ENCODE peak calls at places on chromosomes 6 and 20, in four cellular contexts. One of them, this sample, is unnamed.

GRCh38 chr6:136323431-136324112 is 33.9 kb upstream of the BCLAF1 start:
- DNase-seq in neural crest cell: no peak
- DNase-seq in uterus: peak
- DNase-seq in OCI-LY7: no peak
- DNase-seq in this sample: no peak

GRCh38 chr6:132118144-132118543 is 167.0 kb upstream of the CCN2 start:
- DNase-seq in neural crest cell: no peak
- DNase-seq in uterus: no peak
- DNase-seq in OCI-LY7: no peak
- DNase-seq in this sample: no peak

GRCh38 chr6:15341311-15341710 is 95.4 kb downstream of the JARID2 start:
- DNase-seq in neural crest cell: no peak
- DNase-seq in uterus: no peak
- DNase-seq in OCI-LY7: no peak
- DNase-seq in this sample: no peak

GRCh38 chr6:56570434-56571359 is 72.0 kb downstream of the DST start:
- DNase-seq in neural crest cell: no peak
- DNase-seq in uterus: no peak
- DNase-seq in OCI-LY7: peak
- DNase-seq in this sample: no peak

GRCh38 chr20:2585811-2586210 is 49.4 kb downstream of the TMC2 start:
- DNase-seq in neural crest cell: no peak
- DNase-seq in uterus: no peak
- DNase-seq in OCI-LY7: no peak
- DNase-seq in this sample: no peak

GRCh38 chr6:79801362-79801761 is 146.0 kb downstream of the ELOVL4 start:
- DNase-seq in neural crest cell: no peak
- DNase-seq in uterus: no peak
- DNase-seq in OCI-LY7: no peak
- DNase-seq in this sample: no peak

GRCh38 chr6:79404677-79405076 is 132.6 kb downstream of the LCA5 start:
- DNase-seq in neural crest cell: no peak
- DNase-seq in uterus: no peak
- DNase-seq in OCI-LY7: no peak
- DNase-seq in this sample: no peak

GRCh38 chr20:45782890-45783289 is 8.8 kb downstream of the WFDC3 start:
- DNase-seq in neural crest cell: no peak
- DNase-seq in uterus: no peak
- DNase-seq in OCI-LY7: no peak
- DNase-seq in this sample: no peak

GRCh38 chr6:7150381-7151064 is 42.8 kb downstream of the RREB1 start:
- DNase-seq in neural crest cell: no peak
- DNase-seq in uterus: no peak
- DNase-seq in OCI-LY7: no peak
- DNase-seq in this sample: no peak

GRCh38 chr20:401682-402495 is 6.2 kb upstream of the RBCK1 start:
- DNase-seq in neural crest cell: no peak
- DNase-seq in uterus: no peak
- DNase-seq in OCI-LY7: peak
- DNase-seq in this sample: no peak

GRCh38 chr20:49595811-49596545 is 28.0 kb upstream of the PTGIS start:
- DNase-seq in neural crest cell: no peak
- DNase-seq in uterus: peak
- DNase-seq in OCI-LY7: no peak
- DNase-seq in this sample: no peak

GRCh38 chr6:43702522-43703440 is 15.2 kb upstream of the MRPS18A start:
- DNase-seq in neural crest cell: peak
- DNase-seq in uterus: peak
- DNase-seq in OCI-LY7: peak
- DNase-seq in this sample: peak

GRCh38 chr6:167044696-167045095 is 45.5 kb downstream of the CEP43 start:
- DNase-seq in neural crest cell: no peak
- DNase-seq in uterus: no peak
- DNase-seq in OCI-LY7: no peak
- DNase-seq in this sample: no peak
- TF ChIP-seq CTCF in neural crest cell: no peak
- TF ChIP-seq CTCF in uterus: no peak
- TF ChIP-seq CTCF in OCI-LY7: no peak
- TF ChIP-seq CTCF in this sample: no peak

DNA sequence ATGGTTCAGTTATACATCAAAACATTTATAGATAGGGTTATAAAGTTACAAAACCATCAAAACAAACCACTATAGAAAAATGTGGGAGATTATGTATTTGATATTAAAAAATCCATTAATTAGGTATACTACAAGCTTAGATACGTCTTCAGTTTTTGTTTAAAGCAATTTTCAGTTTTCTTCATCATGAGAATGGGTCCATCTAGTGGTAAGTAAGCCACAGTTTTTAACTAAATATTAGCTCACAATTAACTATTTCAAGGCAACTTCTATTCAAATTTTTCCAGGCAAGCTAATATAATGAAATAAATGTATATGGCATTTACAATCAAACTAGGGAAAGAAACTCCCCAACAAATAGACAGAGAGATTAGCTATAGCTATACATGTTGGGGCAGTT is 44.4 kb downstream of the RNGTT start:
- DNase-seq in neural crest cell: no peak
- DNase-seq in uterus: no peak
- DNase-seq in OCI-LY7: peak
- DNase-seq in this sample: no peak
- TF ChIP-seq CTCF in neural crest cell: peak
- TF ChIP-seq CTCF in uterus: no peak
- TF ChIP-seq CTCF in OCI-LY7: peak
- TF ChIP-seq CTCF in this sample: no peak

GRCh38 chr20:57526067-57526884 is 1.3 kb upstream of the CTCFL start:
- DNase-seq in neural crest cell: no peak
- DNase-seq in uterus: no peak
- DNase-seq in OCI-LY7: peak
- DNase-seq in this sample: no peak
- TF ChIP-seq CTCF in neural crest cell: no peak
- TF ChIP-seq CTCF in uterus: peak
- TF ChIP-seq CTCF in OCI-LY7: peak
- TF ChIP-seq CTCF in this sample: no peak

GRCh38 chr20:34706912-34707784 is 3.0 kb downstream of the TP53INP2 start:
- DNase-seq in neural crest cell: no peak
- DNase-seq in uterus: no peak
- DNase-seq in OCI-LY7: no peak
- DNase-seq in this sample: no peak
- TF ChIP-seq CTCF in neural crest cell: no peak
- TF ChIP-seq CTCF in uterus: no peak
- TF ChIP-seq CTCF in OCI-LY7: no peak
- TF ChIP-seq CTCF in this sample: no peak

DNA sequence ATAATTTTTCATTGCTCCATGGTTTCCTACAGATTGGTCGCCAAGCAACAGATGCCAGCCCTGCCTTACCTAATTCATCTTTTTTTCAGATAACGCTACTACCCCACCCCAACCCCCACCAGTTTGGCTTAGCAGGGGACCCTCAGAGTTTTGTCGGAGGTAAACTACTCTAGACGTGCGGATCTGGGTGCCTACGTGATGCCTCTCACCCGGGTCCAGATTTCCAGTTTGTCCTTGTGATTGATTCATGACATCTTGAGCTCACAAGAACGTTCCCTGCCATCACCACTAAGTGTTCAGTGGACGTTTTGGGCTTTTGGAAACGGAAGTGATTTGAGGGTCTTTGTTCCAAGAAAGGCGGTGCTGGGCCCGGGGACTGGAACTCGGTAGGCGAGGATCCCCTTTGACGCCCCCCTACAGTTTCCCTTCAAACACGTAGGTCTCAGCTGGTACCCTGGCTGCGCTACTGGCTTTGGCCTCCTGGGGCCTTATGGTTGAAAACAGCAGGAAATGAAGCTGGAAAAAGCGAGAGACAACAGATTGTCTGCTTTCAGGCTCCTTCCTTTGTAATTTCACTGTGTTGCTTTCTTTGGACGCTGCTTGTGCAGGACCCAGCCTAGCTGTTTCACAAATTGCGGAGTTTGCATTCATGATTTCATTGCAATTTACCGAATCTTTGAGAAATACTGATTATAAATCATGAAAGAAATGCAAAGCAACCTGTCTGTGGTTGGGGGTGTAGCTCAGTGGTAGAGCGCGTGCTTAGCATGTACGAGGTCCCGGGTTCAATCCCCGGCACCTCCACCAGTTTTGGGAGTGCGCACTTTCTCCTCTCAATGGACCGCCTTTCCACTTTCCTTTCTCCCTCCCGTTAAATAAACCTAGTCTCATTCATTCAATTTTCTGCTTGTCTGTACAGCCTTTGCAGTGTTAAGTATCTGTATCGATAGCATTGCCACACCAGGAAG is 81.0 kb downstream of the GPX5 start:
- DNase-seq in neural crest cell: peak
- DNase-seq in uterus: no peak
- DNase-seq in OCI-LY7: peak
- DNase-seq in this sample: no peak
- TF ChIP-seq CTCF in neural crest cell: peak
- TF ChIP-seq CTCF in uterus: no peak
- TF ChIP-seq CTCF in OCI-LY7: peak
- TF ChIP-seq CTCF in this sample: no peak

GRCh38 chr6:46983007-46983411 is 59.1 kb downstream of the ADGRF1 start:
- DNase-seq in neural crest cell: no peak
- DNase-seq in uterus: no peak
- DNase-seq in OCI-LY7: no peak
- DNase-seq in this sample: no peak
- TF ChIP-seq CTCF in neural crest cell: no peak
- TF ChIP-seq CTCF in uterus: no peak
- TF ChIP-seq CTCF in OCI-LY7: no peak
- TF ChIP-seq CTCF in this sample: no peak

DNA sequence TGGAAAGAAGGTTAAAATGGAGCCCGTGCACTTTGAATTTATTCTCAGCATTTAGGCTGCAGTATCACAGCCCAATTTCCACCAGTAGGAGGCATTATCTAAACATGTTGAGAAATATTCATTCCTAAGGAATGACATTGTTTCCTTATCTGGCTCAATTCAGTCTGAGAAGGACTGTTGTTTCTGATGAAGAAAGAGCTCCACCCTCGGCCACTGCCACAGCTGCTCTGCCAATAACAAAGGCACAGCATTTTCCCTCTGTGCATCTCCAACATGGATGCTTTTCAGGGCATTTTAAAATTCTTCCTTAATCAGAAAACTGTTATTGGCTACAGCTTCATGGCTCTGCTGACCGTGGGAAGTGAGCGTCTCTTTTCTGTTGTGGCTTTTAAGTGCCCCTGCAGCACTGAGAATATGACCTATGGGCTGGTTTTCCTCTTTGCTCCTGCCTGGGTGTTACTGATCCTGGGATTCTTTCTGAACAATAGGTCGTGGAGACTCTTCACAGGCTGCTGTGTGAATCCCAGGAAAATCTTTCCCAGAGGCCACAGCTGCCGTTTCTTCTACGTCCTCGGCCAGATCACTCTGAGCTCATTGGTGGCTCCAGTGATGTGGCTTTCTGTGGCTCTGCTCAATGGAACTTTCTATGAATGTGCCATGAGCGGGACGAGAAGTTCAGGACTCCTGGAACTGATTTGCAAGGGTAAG is at the start of gene CALHM5:
- DNase-seq in neural crest cell: no peak
- DNase-seq in uterus: peak
- DNase-seq in OCI-LY7: no peak
- DNase-seq in this sample: peak
- TF ChIP-seq CTCF in neural crest cell: peak
- TF ChIP-seq CTCF in uterus: peak
- TF ChIP-seq CTCF in OCI-LY7: peak
- TF ChIP-seq CTCF in this sample: peak

GRCh38 chr6:159311618-159312017 is 142.4 kb downstream of the FNDC1 start:
- DNase-seq in neural crest cell: no peak
- DNase-seq in uterus: no peak
- DNase-seq in OCI-LY7: peak
- DNase-seq in this sample: no peak
- TF ChIP-seq CTCF in neural crest cell: no peak
- TF ChIP-seq CTCF in uterus: no peak
- TF ChIP-seq CTCF in OCI-LY7: peak
- TF ChIP-seq CTCF in this sample: no peak

GRCh38 chr6:9554351-9554750 is 860.5 kb downstream of the TFAP2A start:
- DNase-seq in neural crest cell: no peak
- DNase-seq in uterus: no peak
- DNase-seq in OCI-LY7: no peak
- DNase-seq in this sample: no peak
- TF ChIP-seq CTCF in neural crest cell: no peak
- TF ChIP-seq CTCF in uterus: no peak
- TF ChIP-seq CTCF in OCI-LY7: no peak
- TF ChIP-seq CTCF in this sample: no peak

GRCh38 chr6:52063584-52064400 is 23.6 kb downstream of the PKHD1 start:
- DNase-seq in neural crest cell: peak
- DNase-seq in uterus: no peak
- DNase-seq in OCI-LY7: peak
- DNase-seq in this sample: no peak
- TF ChIP-seq CTCF in neural crest cell: peak
- TF ChIP-seq CTCF in uterus: peak
- TF ChIP-seq CTCF in OCI-LY7: peak
- TF ChIP-seq CTCF in this sample: peak